ENCODE peak calls at places on chromosome 12, in four cellular contexts. E is CD8-positive, alpha-beta T cell; F is endothelial cell; G is tibial nerve. C is an unnamed sample.

GRCh38 chr12:115437061-115437567 is 753.1 kb upstream of the TBX3 start:
- DNase-seq in E (no peak), F (no peak), G (no peak), C (no peak)

GRCh38 chr12:68932123-68932700 is 759 bp downstream of the CPM start:
- DNase-seq in E (no peak), F (no peak), G (no peak), C (no peak)

GRCh38 chr12:132105467-132105866 is 38.7 kb downstream of the DDX51 start:
- DNase-seq in E (no peak), F (no peak), G (no peak), C (no peak)

GRCh38 chr12:71456316-71456715 is 16.7 kb downstream of the LGR5 start:
- DNase-seq in E (no peak), F (no peak), G (no peak), C (no peak)

GRCh38 chr12:23561536-23561935 is 387.9 kb downstream of the SOX5 start:
- DNase-seq in E (no peak), F (no peak), G (no peak), C (no peak)

GRCh38 chr12:89768586-89769482 is 60.2 kb upstream of the ATP2B1 start:
- DNase-seq in E (no peak), F (no peak), G (no peak), C (no peak)

GRCh38 chr12:120190985-120191480 is 3.5 kb downstream of the GCN1 start:
- DNase-seq in E (no peak), F (no peak), G (no peak), C (no peak)

GRCh38 chr12:106258935-106259334 is 11.1 kb upstream of the CKAP4 start:
- DNase-seq in E (no peak), F (no peak), G (no peak), C (no peak)

GRCh38 chr12:51846911-51847829 is 1.3 kb downstream of the FIGNL2 start:
- DNase-seq in E (peak), F (peak), G (peak), C (no peak)

GRCh38 chr12:127943481-127944210 is 323.3 kb upstream of the TMEM132C start:
- DNase-seq in E (no peak), F (no peak), G (no peak), C (no peak)

GRCh38 chr12:6961695-6962284 is 8.7 kb downstream of the PHB2 start:
- DNase-seq in E (no peak), F (peak), G (no peak), C (no peak)
- TF ChIP-seq CTCF in E (no peak), F (no peak), G (peak), C (peak)

GRCh38 chr12:17976202-17976601 is 113.8 kb downstream of the RERGL start:
- DNase-seq in E (no peak), F (peak), G (no peak), C (no peak)
- TF ChIP-seq CTCF in E (no peak), F (peak), G (no peak), C (peak)

GRCh38 chr12:57235012-57235727 is 5.7 kb downstream of the SHMT2 start:
- DNase-seq in E (no peak), F (no peak), G (no peak), C (no peak)
- TF ChIP-seq CTCF in E (no peak), F (no peak), G (no peak), C (no peak)

GRCh38 chr12:124680863-124681778 is 113.7 kb upstream of the NCOR2 start:
- DNase-seq in E (no peak), F (no peak), G (peak), C (no peak)
- TF ChIP-seq CTCF in E (no peak), F (no peak), G (peak), C (peak)

C was measured in type B pancreatic cell.